ENCODE peak calls at places on chromosomes 7 and 10, in six cellular contexts. M is HT1080, J is caudate nucleus, W is ovary, X is ACHN, S is adrenal gland. G is an unnamed sample.

GRCh38 chr7:141949068-141949467 is 2.3 kb upstream of the CLEC5A start:
- DNase-seq in M (no peak), J (no peak), W (no peak), X (no peak), S (no peak), G (no peak)

GRCh38 chr10:9781681-9782080 is 1236.0 kb upstream of the CELF2 start:
- DNase-seq in M (no peak), J (no peak), W (no peak), X (no peak), S (no peak), G (no peak)

GRCh38 chr7:18508441-18509427 is 13.2 kb downstream of the HDAC9 start:
- DNase-seq in M (peak), J (no peak), W (no peak), X (peak), S (no peak), G (peak)

GRCh38 chr7:73865738-73866445 is 4.9 kb downstream of the TMEM270 start:
- DNase-seq in M (peak), J (no peak), W (peak), X (peak), S (peak), G (no peak)

GRCh38 chr7:104179178-104179577 is 28.6 kb downstream of the ORC5 start:
- DNase-seq in M (no peak), J (no peak), W (no peak), X (peak), S (no peak), G (no peak)

GRCh38 chr7:75734586-75735047 is 4.1 kb downstream of the HIP1 start:
- DNase-seq in M (no peak), J (no peak), W (no peak), X (no peak), S (no peak), G (peak)

GRCh38 chr10:113103131-113103830 is 153.2 kb downstream of the TCF7L2 start:
- DNase-seq in M (no peak), J (no peak), W (no peak), X (no peak), S (no peak), G (no peak)

GRCh38 chr7:120735791-120736190 is 122.2 kb downstream of the TSPAN12 start:
- DNase-seq in M (no peak), J (no peak), W (no peak), X (no peak), S (no peak), G (no peak)

GRCh38 chr7:151481650-151482505 is 37.8 kb downstream of the RHEB start:
- DNase-seq in M (no peak), J (no peak), W (no peak), X (no peak), S (no peak), G (no peak)

GRCh38 chr10:98107644-98108430 is 26.6 kb upstream of the R3HCC1L start:
- DNase-seq in M (no peak), J (no peak), W (no peak), X (no peak), S (no peak), G (no peak)

GRCh38 chr10:28326516-28327493 is 23.9 kb upstream of the MPP7 start:
- DNase-seq in M (peak), J (no peak), W (no peak), X (no peak), S (peak), G (peak)

GRCh38 chr10:61760943-61761824 is 98.5 kb downstream of the CABCOCO1 start:
- DNase-seq in M (peak), J (no peak), W (no peak), X (peak), S (peak), G (no peak)

GRCh38 chr7:70569335-70569819 is 562.6 kb upstream of the GALNT17 start:
- DNase-seq in M (no peak), J (no peak), W (no peak), X (peak), S (peak), G (no peak)

GRCh38 chr7:93150200-93150835 is 2.1 kb upstream of the SAMD9L start:
- DNase-seq in M (peak), J (no peak), W (no peak), X (peak), S (no peak), G (no peak)

GRCh38 chr10:110212119-110213006 is 5.0 kb downstream of the MXI1 start:
- DNase-seq in M (no peak), J (no peak), W (no peak), X (no peak), S (no peak), G (no peak)

GRCh38 chr7:64182036-64182790 is 24.8 kb upstream of the ZNF735 start:
- DNase-seq in M (no peak), J (no peak), W (no peak), X (no peak), S (no peak), G (no peak)

GRCh38 chr10:58266826-58267712 is 625 bp downstream of the IPMK start:
- DNase-seq in M (peak), J (peak), W (peak), X (peak), S (peak), G (peak)

GRCh38 chr7:108541493-108541892 is 15.6 kb upstream of the PNPLA8 start:
- DNase-seq in M (no peak), J (no peak), W (no peak), X (no peak), S (no peak), G (peak)

GRCh38 chr7:130384371-130384801 is 4.1 kb downstream of the CPA1 start:
- DNase-seq in M (no peak), J (no peak), W (no peak), X (no peak), S (peak), G (no peak)

GRCh38 chr7:117302396-117302795 is 20.5 kb downstream of the WNT2 start:
- DNase-seq in M (no peak), J (no peak), W (no peak), X (no peak), S (no peak), G (no peak)

GRCh38 chr10:103715430-103715829 is 139.9 kb downstream of the SH3PXD2A start:
- DNase-seq in M (peak), J (no peak), W (no peak), X (peak), S (no peak), G (no peak)

GRCh38 chr7:155447603-155448002 is 10.3 kb upstream of the EN2 start:
- DNase-seq in M (no peak), J (no peak), W (no peak), X (no peak), S (no peak), G (no peak)

GRCh38 chr10:132389631-132390454 is 7.2 kb upstream of the PWWP2B start:
- DNase-seq in M (no peak), J (no peak), W (peak), X (no peak), S (peak), G (no peak)

GRCh38 chr7:80312139-80312661 is 177.6 kb downstream of the GNAI1 start:
- DNase-seq in M (peak), J (no peak), W (no peak), X (no peak), S (peak), G (no peak)

GRCh38 chr10:44974628-44975431 is 3.8 kb downstream of the DEPP1 start:
- DNase-seq in M (peak), J (peak), W (peak), X (peak), S (peak), G (peak)

GRCh38 chr10:132642732-132643008 is 105.1 kb downstream of the INPP5A start:
- DNase-seq in M (no peak), J (no peak), W (peak), X (no peak), S (no peak), G (no peak)

GRCh38 chr7:24738577-24738976 is 18.7 kb downstream of the GSDME start:
- DNase-seq in M (no peak), J (no peak), W (no peak), X (no peak), S (no peak), G (no peak)

GRCh38 chr7:94348142-94348541 is 46.6 kb upstream of the COL1A2 start:
- DNase-seq in M (peak), J (no peak), W (no peak), X (peak), S (peak), G (no peak)

GRCh38 chr10:89659185-89660131 is 14.4 kb upstream of the PANK1 start:
- DNase-seq in M (peak), J (no peak), W (no peak), X (no peak), S (no peak), G (no peak)

GRCh38 chr10:113665806-113666354 is 2.0 kb upstream of the NRAP start:
- DNase-seq in M (peak), J (no peak), W (no peak), X (no peak), S (no peak), G (peak)

GRCh38 chr10:106251573-106251972 is 912.9 kb downstream of the SORCS1 start:
- DNase-seq in M (no peak), J (no peak), W (no peak), X (no peak), S (no peak), G (no peak)

GRCh38 chr10:79019961-79020491 is 48.7 kb upstream of the ZMIZ1 start:
- DNase-seq in M (no peak), J (no peak), W (peak), X (no peak), S (no peak), G (no peak)

GRCh38 chr10:27192284-27192683 is 37.1 kb downstream of the MASTL start:
- DNase-seq in M (peak), J (no peak), W (no peak), X (peak), S (peak), G (no peak)

GRCh38 chr7:155418304-155418703 is 39.6 kb upstream of the EN2 start:
- DNase-seq in M (no peak), J (no peak), W (no peak), X (no peak), S (no peak), G (no peak)

GRCh38 chr7:114414151-114415053 is at the start of gene FOXP2:
- DNase-seq in M (no peak), J (no peak), W (no peak), X (no peak), S (no peak), G (peak)

GRCh38 chr10:119412244-119412750 is 130.2 kb downstream of the RGS10 start:
- DNase-seq in M (no peak), J (no peak), W (peak), X (no peak), S (peak), G (no peak)

GRCh38 chr10:112182808-112183328 is 697 bp downstream of the GPAM start:
- DNase-seq in M (peak), J (no peak), W (no peak), X (no peak), S (no peak), G (peak)

G was measured in HAP-1.